ENCODE peak calls at places on chromosomes 12 and 14, in five cellular contexts. One of them, this sample, is unnamed. For H3K4me1, the result is how much of the 10 kb centered on the place peaks cover.

GRCh38 chr14:77094672-77095284 is 3.3 kb upstream of the CIPC start:
- DNase-seq in esophagus squamous epithelium: no peak
- DNase-seq in effector memory CD4-positive, alpha-beta T cell: peak
- DNase-seq in heart right ventricle: peak
- DNase-seq in hepatocyte: peak
- DNase-seq in this sample: no peak

GRCh38 chr12:94458882-94459772 is 540 bp downstream of the CEP83 start:
- DNase-seq in esophagus squamous epithelium: no peak
- DNase-seq in effector memory CD4-positive, alpha-beta T cell: no peak
- DNase-seq in heart right ventricle: no peak
- DNase-seq in hepatocyte: peak
- DNase-seq in this sample: no peak

GRCh38 chr12:43812926-43813325 is 6.8 kb upstream of the TWF1 start:
- DNase-seq in esophagus squamous epithelium: no peak
- DNase-seq in effector memory CD4-positive, alpha-beta T cell: no peak
- DNase-seq in heart right ventricle: no peak
- DNase-seq in hepatocyte: no peak
- DNase-seq in this sample: no peak

GRCh38 chr14:90558041-90558982 is 161.5 kb downstream of the CALM1 start:
- DNase-seq in esophagus squamous epithelium: no peak
- DNase-seq in effector memory CD4-positive, alpha-beta T cell: no peak
- DNase-seq in heart right ventricle: no peak
- DNase-seq in hepatocyte: no peak
- DNase-seq in this sample: no peak

GRCh38 chr12:92064420-92064819 is 81.2 kb downstream of the BTG1 start:
- DNase-seq in esophagus squamous epithelium: no peak
- DNase-seq in effector memory CD4-positive, alpha-beta T cell: no peak
- DNase-seq in heart right ventricle: no peak
- DNase-seq in hepatocyte: no peak
- DNase-seq in this sample: no peak

GRCh38 chr12:82904219-82904795 is 217.6 kb downstream of the TMTC2 start:
- DNase-seq in esophagus squamous epithelium: no peak
- DNase-seq in effector memory CD4-positive, alpha-beta T cell: no peak
- DNase-seq in heart right ventricle: no peak
- DNase-seq in hepatocyte: no peak
- DNase-seq in this sample: no peak

GRCh38 chr12:132771126-132771838 is 9.7 kb upstream of the ANKLE2 start:
- DNase-seq in esophagus squamous epithelium: no peak
- DNase-seq in effector memory CD4-positive, alpha-beta T cell: peak
- DNase-seq in heart right ventricle: no peak
- DNase-seq in hepatocyte: no peak
- DNase-seq in this sample: no peak

GRCh38 chr14:36659822-36660735 is 1.6 kb upstream of the PAX9 start:
- DNase-seq in esophagus squamous epithelium: no peak
- DNase-seq in effector memory CD4-positive, alpha-beta T cell: no peak
- DNase-seq in heart right ventricle: no peak
- DNase-seq in hepatocyte: no peak
- DNase-seq in this sample: no peak

GRCh38 chr14:70536830-70537229 is 2.0 kb upstream of the ADAM20 start:
- DNase-seq in esophagus squamous epithelium: no peak
- DNase-seq in effector memory CD4-positive, alpha-beta T cell: no peak
- DNase-seq in heart right ventricle: no peak
- DNase-seq in hepatocyte: no peak
- DNase-seq in this sample: no peak

GRCh38 chr12:89593233-89593632 is 67.4 kb upstream of the POC1B start:
- DNase-seq in esophagus squamous epithelium: no peak
- DNase-seq in effector memory CD4-positive, alpha-beta T cell: no peak
- DNase-seq in heart right ventricle: no peak
- DNase-seq in hepatocyte: no peak
- DNase-seq in this sample: no peak

DNA sequence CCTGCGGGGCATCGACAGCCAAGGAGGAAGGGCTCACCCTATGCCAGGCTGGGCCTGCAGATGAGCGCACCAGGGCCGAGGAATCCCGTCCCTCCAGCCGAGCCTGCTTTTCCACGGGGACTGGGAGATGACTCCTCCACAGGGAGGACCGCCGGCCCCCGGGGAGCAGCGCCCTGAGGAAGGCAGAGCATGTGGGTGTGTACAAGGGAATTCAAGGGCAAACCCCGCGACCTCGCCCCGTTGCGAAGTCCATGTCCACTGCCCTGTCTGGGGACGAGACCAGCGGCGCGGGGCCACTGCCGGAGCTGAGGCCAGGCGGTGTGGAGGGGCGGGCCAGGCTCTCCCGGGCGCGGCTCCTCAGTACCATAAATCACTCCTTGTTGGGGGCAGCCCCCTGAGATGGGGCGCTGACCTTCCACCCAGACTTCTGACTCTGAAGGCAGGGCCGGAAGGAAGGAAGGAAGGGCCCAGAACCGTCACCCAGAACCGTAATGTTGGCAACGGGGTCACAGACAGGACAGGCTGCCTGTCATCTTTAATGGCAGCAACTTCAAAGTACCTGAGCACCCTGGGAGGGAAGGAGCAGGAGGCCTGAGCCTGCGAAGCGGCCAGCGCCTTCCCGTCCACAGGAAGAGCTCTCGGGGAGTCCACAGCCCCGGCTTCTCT is 52.6 kb downstream of the RNF34 start:
- DNase-seq in esophagus squamous epithelium: no peak
- DNase-seq in effector memory CD4-positive, alpha-beta T cell: no peak
- DNase-seq in heart right ventricle: no peak
- DNase-seq in hepatocyte: peak
- DNase-seq in this sample: no peak
- H3K27ac ChIP-seq in esophagus squamous epithelium: peak
- H3K27ac ChIP-seq in effector memory CD4-positive, alpha-beta T cell: no peak
- H3K27ac ChIP-seq in heart right ventricle: peak
- H3K27ac ChIP-seq in hepatocyte: peak
- H3K27ac ChIP-seq in this sample: peak

GRCh38 chr12:125797421-125798175 is 732.4 kb downstream of the AACS start:
- DNase-seq in esophagus squamous epithelium: no peak
- DNase-seq in effector memory CD4-positive, alpha-beta T cell: no peak
- DNase-seq in heart right ventricle: no peak
- DNase-seq in hepatocyte: no peak
- DNase-seq in this sample: no peak
- H3K4me1 ChIP-seq in esophagus squamous epithelium: under half
- H3K4me1 ChIP-seq in effector memory CD4-positive, alpha-beta T cell: under half
- H3K4me1 ChIP-seq in heart right ventricle: under half
- H3K4me1 ChIP-seq in hepatocyte: under half
- H3K4me1 ChIP-seq in this sample: under half

GRCh38 chr12:18103624-18104023 is 13.6 kb upstream of the RERGL start:
- DNase-seq in esophagus squamous epithelium: no peak
- DNase-seq in effector memory CD4-positive, alpha-beta T cell: no peak
- DNase-seq in heart right ventricle: no peak
- DNase-seq in hepatocyte: no peak
- DNase-seq in this sample: no peak

DNA sequence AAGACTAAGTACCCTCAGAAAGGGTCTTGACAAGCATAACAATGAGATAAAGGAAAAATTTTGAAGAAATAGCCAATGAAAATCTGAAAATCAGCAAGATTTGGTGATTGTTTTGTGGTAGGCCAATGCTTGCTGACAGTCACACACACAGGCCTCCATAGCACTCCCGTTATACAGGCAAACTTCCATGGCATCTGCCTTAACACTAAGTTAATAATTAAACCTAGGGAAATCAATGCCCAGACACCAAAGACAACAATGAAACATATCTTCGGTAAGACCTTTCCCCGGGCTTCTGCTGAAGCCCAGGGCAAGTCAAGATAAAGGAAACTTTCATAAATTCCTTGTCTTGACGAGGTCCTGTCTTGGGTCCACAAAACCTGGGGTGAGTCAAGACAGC is 18.6 kb upstream of the RERGL start:
- DNase-seq in esophagus squamous epithelium: no peak
- DNase-seq in effector memory CD4-positive, alpha-beta T cell: no peak
- DNase-seq in heart right ventricle: no peak
- DNase-seq in hepatocyte: no peak
- DNase-seq in this sample: no peak
- H3K27ac ChIP-seq in esophagus squamous epithelium: no peak
- H3K27ac ChIP-seq in effector memory CD4-positive, alpha-beta T cell: no peak
- H3K27ac ChIP-seq in heart right ventricle: no peak
- H3K27ac ChIP-seq in hepatocyte: no peak
- H3K27ac ChIP-seq in this sample: no peak

DNA sequence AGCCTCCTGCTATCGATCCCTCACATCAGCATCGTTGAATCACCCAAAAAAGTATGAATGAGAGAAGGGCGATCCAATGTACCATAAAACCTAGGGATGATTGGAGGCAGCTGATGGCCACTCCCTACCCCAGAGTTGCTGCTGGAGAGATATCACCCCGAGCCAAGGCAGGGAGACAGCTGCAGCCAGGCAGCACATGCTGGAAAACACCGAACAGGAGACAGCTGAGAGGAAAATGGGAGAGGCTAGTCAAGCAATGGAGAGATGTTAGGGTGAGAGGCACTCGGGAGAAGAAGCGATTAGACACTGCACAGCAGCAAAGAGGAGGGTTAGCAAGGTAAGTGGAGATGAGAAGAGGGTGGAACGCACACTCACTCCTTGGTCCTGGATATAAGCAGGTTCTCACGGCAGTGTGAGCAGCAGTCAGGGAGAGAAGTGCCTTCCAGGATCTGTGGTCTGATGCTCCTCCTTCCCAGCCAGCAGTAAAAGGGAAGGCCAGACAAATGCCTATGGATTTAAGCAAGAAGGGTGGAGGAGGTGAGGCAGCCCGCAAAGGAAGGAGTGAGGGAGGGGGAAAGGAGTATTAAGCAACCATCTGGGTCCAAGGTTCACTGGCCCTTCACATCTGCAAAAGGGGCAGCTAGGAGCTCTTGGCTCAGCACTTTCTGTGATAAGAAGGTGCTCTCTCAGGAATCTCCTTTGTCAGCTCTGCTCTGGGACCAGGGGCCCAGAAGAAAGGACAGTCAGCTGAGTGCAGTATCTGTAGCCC is at the start of gene SLC7A7:
- DNase-seq in esophagus squamous epithelium: no peak
- DNase-seq in effector memory CD4-positive, alpha-beta T cell: no peak
- DNase-seq in heart right ventricle: no peak
- DNase-seq in hepatocyte: peak
- DNase-seq in this sample: no peak
- H3K4me1 ChIP-seq in esophagus squamous epithelium: under half
- H3K4me1 ChIP-seq in effector memory CD4-positive, alpha-beta T cell: under half
- H3K4me1 ChIP-seq in heart right ventricle: under half
- H3K4me1 ChIP-seq in hepatocyte: under half
- H3K4me1 ChIP-seq in this sample: under half

DNA sequence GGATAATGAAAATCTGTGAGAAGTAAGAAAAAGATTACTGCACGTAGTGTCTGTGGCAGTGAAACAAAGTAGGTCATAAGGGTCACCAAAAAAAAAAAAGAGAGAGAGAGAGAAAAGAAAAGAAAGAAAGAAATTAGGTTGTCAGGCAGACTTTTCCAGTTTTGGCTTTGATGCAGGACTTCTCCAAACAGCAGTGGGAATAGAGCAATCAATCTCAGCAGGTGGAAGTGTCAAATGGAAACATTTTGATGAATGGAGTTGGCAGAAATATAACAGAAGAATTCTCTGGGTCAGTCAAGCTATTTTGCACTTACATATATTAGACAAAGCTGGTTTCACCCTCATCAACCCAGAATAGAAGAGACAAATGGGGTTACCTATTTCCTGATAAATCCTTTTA is 745.8 kb downstream of the SLC6A15 start:
- DNase-seq in esophagus squamous epithelium: no peak
- DNase-seq in effector memory CD4-positive, alpha-beta T cell: no peak
- DNase-seq in heart right ventricle: no peak
- DNase-seq in hepatocyte: no peak
- DNase-seq in this sample: no peak
- H3K27ac ChIP-seq in esophagus squamous epithelium: no peak
- H3K27ac ChIP-seq in effector memory CD4-positive, alpha-beta T cell: no peak
- H3K27ac ChIP-seq in heart right ventricle: no peak
- H3K27ac ChIP-seq in hepatocyte: no peak
- H3K27ac ChIP-seq in this sample: no peak

This sample was measured in ascending aorta.